ENCODE peak calls at places on chromosome 16, in seven cellular contexts. G is PC-3, R is MM.1S, T is HCT116, V is GM23338, B is GM23248, H is neural progenitor cell. S is an unnamed sample.

GRCh38 chr16:27232061-27232841 is 28.9 kb downstream of the KDM8 start:
- DNase-seq in G (no peak), R (peak; percentile 88), T (no peak), V (no peak), B (no peak), H (no peak), S (no peak)

GRCh38 chr16:78689031-78689430 is 589.6 kb downstream of the WWOX start:
- DNase-seq in G (no peak), R (no peak), T (no peak), V (no peak), B (peak; percentile 9), H (no peak), S (peak; percentile 57)

GRCh38 chr16:74186589-74186988 is 110.0 kb upstream of the PSMD7 start:
- DNase-seq in G (no peak), R (no peak), T (no peak), V (no peak), B (peak; percentile 6), H (no peak), S (peak; percentile 10)

GRCh38 chr16:88815901-88816589 is 4.3 kb upstream of the APRT start:
- DNase-seq in G (peak; percentile 58), R (peak; percentile 21), T (no peak), V (peak; percentile 63), B (peak; percentile 36), H (peak; percentile 72), S (peak; percentile 60)

GRCh38 chr16:27455700-27456099 is 53.7 kb downstream of the IL21R start:
- DNase-seq in G (no peak), R (no peak), T (no peak), V (no peak), B (no peak), H (no peak), S (no peak)

GRCh38 chr16:12256880-12257279 is 280.3 kb downstream of the SNX29 start:
- DNase-seq in G (no peak), R (no peak), T (no peak), V (no peak), B (no peak), H (no peak), S (no peak)

GRCh38 chr16:84007946-84008345 is 34.6 kb downstream of the SLC38A8 start:
- DNase-seq in G (no peak), R (no peak), T (no peak), V (no peak), B (peak; percentile 28), H (no peak), S (no peak)

GRCh38 chr16:77298638-77299360 is 99.6 kb downstream of the SYCE1L start:
- DNase-seq in G (peak; percentile 90), R (no peak), T (no peak), V (no peak), B (peak; percentile 98), H (no peak), S (peak; percentile 73)

GRCh38 chr16:72241930-72242329 is 70.0 kb upstream of the PMFBP1 start:
- DNase-seq in G (peak; percentile 62), R (peak; percentile 31), T (peak; percentile 39), V (peak; percentile 62), B (peak; percentile 76), H (peak; percentile 48), S (peak; percentile 70)

GRCh38 chr16:20104563-20105183 is 31.0 kb upstream of the GPR139 start:
- DNase-seq in G (no peak), R (no peak), T (no peak), V (no peak), B (no peak), H (no peak), S (no peak)

GRCh38 chr16:47787695-47788094 is 326.6 kb downstream of the PHKB start:
- DNase-seq in G (peak; percentile 24), R (no peak), T (no peak), V (peak; percentile 67), B (peak; percentile 18), H (peak; percentile 65), S (no peak)

GRCh38 chr16:80263848-80264694 is 276.7 kb upstream of the DYNLRB2 start:
- DNase-seq in G (no peak), R (no peak), T (no peak), V (no peak), B (no peak), H (no peak), S (no peak)

GRCh38 chr16:15607700-15608396 is 35.1 kb downstream of the MARF1 start:
- DNase-seq in G (no peak), R (no peak), T (no peak), V (no peak), B (peak; percentile 31), H (no peak), S (no peak)

GRCh38 chr16:11497329-11497805 is 89.4 kb downstream of the LITAF start:
- DNase-seq in G (peak; percentile 76), R (peak; percentile 64), T (peak; percentile 85), V (peak; percentile 74), B (peak; percentile 90), H (peak; percentile 66), S (peak; percentile 80)

GRCh38 chr16:89000207-89000959 is 23.4 kb upstream of the CBFA2T3 start:
- DNase-seq in G (no peak), R (no peak), T (no peak), V (no peak), B (no peak), H (no peak), S (no peak)

GRCh38 chr16:81792828-81793227 is 13.7 kb downstream of the PLCG2 start:
- DNase-seq in G (no peak), R (no peak), T (no peak), V (no peak), B (no peak), H (no peak), S (no peak)

GRCh38 chr16:75074920-75075687 is 41.5 kb downstream of the LDHD start:
- DNase-seq in G (no peak), R (peak; percentile 81), T (no peak), V (no peak), B (no peak), H (no peak), S (no peak)

GRCh38 chr16:22727285-22728166 is 86.4 kb upstream of the HS3ST2 start:
- DNase-seq in G (peak; percentile 40), R (no peak), T (no peak), V (no peak), B (no peak), H (no peak), S (no peak)

GRCh38 chr16:65457084-65457483 is 335.2 kb upstream of the CDH11 start:
- DNase-seq in G (no peak), R (no peak), T (no peak), V (no peak), B (no peak), H (no peak), S (no peak)

GRCh38 chr16:88932929-88933328 is 44.1 kb downstream of the CBFA2T3 start:
- DNase-seq in G (no peak), R (no peak), T (no peak), V (no peak), B (no peak), H (no peak), S (no peak)

GRCh38 chr16:65489531-65490023 is 367.7 kb upstream of the CDH11 start:
- DNase-seq in G (no peak), R (no peak), T (no peak), V (no peak), B (peak; percentile 19), H (no peak), S (no peak)

GRCh38 chr16:57643166-57643813 is 14.9 kb downstream of the ADGRG1 start:
- DNase-seq in G (peak; percentile 73), R (no peak), T (no peak), V (no peak), B (peak; percentile 82), H (no peak), S (no peak)

GRCh38 chr16:63982156-63982555 is 1139.7 kb downstream of the CDH11 start:
- DNase-seq in G (no peak), R (no peak), T (no peak), V (peak; percentile 62), B (no peak), H (peak; percentile 78), S (no peak)

GRCh38 chr16:82425661-82426060 is 201.1 kb upstream of the CDH13 start:
- DNase-seq in G (peak; percentile 4), R (no peak), T (no peak), V (no peak), B (peak; percentile 26), H (no peak), S (no peak)

GRCh38 chr16:71628810-71629209 is 2.8 kb downstream of the MARVELD3 start:
- DNase-seq in G (peak; percentile 30), R (no peak), T (no peak), V (no peak), B (peak; percentile 29), H (no peak), S (peak; percentile 44)

GRCh38 chr16:87710887-87711286 is 54.9 kb downstream of the KLHDC4 start:
- DNase-seq in G (no peak), R (no peak), T (no peak), V (no peak), B (no peak), H (no peak), S (no peak)
- H3K79me2 ChIP-seq in G (no peaks in the 10 kb centered on the region), R (no peaks in the 10 kb centered on the region), T (peaks cover 4% of the 10 kb centered on the region), V (peaks cover 6% of the 10 kb centered on the region), B (no peaks in the 10 kb centered on the region), H (no peaks in the 10 kb centered on the region), S (no peaks in the 10 kb centered on the region)

DNA sequence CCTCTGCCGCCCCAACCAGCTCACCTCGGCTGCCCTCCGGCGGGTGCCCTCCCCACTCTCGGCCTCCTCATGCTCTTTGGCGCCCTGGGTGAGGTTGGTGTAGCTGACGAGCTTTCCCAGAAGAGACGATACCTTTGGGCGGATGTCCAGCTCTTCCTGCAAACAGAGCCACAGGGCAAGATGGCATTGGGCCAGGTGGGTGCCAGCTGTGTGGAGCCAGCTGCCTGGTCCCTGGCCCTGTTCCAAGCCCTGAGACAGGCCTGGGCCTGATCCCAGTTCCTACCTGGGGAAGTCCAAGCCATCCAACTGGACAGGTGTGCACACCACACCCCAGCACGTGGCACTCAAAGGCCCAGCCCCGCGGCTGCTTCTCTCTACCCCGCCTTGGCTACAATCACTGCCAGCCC is 6.9 kb downstream of the SLC12A4 start:
- DNase-seq in G (peak; percentile 36), R (no peak), T (no peak), V (no peak), B (no peak), H (no peak), S (no peak)
- TF ChIP-seq EZH2phosphoT487 in G (no peak), R (no peak), T (no peak), V (no peak), B (no peak), H (no peak), S (no peak)

DNA sequence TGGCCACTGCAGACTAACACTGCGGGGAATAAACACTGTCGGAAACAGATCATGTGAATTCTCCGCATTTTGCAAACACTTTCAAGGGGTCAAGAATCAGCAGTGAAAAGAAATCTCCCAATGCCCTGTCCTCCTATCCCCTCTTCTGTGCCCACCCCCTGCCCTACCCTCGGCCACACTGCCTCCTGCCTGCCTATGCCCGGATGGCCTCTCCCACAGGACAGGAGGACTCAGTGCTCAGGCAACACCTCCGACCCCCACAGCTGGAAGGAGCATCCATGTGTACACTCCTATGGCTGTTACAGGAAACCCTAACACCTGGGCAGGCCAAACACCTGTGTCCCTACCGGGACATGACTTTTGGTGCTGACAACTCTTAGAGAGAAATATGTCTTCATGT is 24.5 kb downstream of the FBXO31 start:
- DNase-seq in G (no peak), R (no peak), T (no peak), V (no peak), B (no peak), H (no peak), S (no peak)
- H3K79me2 ChIP-seq in G (no peaks in the 10 kb centered on the region), R (no peaks in the 10 kb centered on the region), T (peaks cover 36% of the 10 kb centered on the region), V (peaks cover 11% of the 10 kb centered on the region), B (peaks cover 55% of the 10 kb centered on the region), H (no peaks in the 10 kb centered on the region), S (peaks cover 25% of the 10 kb centered on the region)

DNA sequence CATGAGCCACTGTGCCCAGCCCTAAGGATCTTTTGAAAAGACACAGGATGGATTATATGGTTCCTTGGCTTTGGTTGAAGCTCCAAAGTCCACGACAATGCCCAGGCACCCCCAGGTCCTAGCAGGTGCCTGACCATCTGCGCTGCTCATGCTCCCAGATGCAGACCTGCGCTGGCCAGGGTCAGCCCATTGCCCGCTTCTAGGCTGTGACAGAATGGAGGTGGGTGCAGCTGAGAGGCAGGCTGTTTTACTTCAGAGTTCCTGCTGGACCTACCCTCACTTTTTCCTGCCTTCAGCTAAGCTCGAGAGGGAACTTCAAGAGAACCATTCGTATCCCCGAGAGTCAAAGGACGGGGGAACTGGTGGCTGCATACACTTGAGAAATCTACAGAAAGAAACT is 60.5 kb downstream of the AMFR start:
- DNase-seq in G (no peak), R (no peak), T (no peak), V (no peak), B (no peak), H (no peak), S (no peak)
- TF ChIP-seq EZH2phosphoT487 in G (no peak), R (no peak), T (no peak), V (no peak), B (no peak), H (no peak), S (no peak)